ENCODE peak calls at places on chromosome 10, in nine cellular contexts. One of them, this sample, is unnamed.

GRCh38 chr10:47164126-47164799 is 135.7 kb upstream of the GDF10 start:
- DNase-seq in cardiac muscle cell: peak; percentile 88
- DNase-seq in NCI-H1105: no peak
- DNase-seq in A549: no peak
- DNase-seq in aorta: no peak
- DNase-seq in EH: peak; percentile 96
- DNase-seq in AML-193: no peak
- DNase-seq in EL: peak; percentile 95
- DNase-seq in fibroblast of the conjunctiva: no peak
- DNase-seq in this sample: no peak

GRCh38 chr10:89670926-89671325 is 25.9 kb upstream of the PANK1 start:
- DNase-seq in EL: no peak
- DNase-seq in A549: no peak
- DNase-seq in aorta: no peak
- DNase-seq in EH: peak; percentile 66
- DNase-seq in fibroblast of the conjunctiva: no peak
- DNase-seq in NCI-H1105: no peak
- DNase-seq in cardiac muscle cell: no peak
- DNase-seq in AML-193: no peak
- DNase-seq in this sample: no peak

GRCh38 chr10:67171970-67172369 is 246.1 kb downstream of the LRRTM3 start:
- DNase-seq in AML-193: no peak
- DNase-seq in EL: no peak
- DNase-seq in aorta: no peak
- DNase-seq in fibroblast of the conjunctiva: no peak
- DNase-seq in NCI-H1105: no peak
- DNase-seq in cardiac muscle cell: no peak
- DNase-seq in A549: no peak
- DNase-seq in EH: no peak
- DNase-seq in this sample: no peak

GRCh38 chr10:60083039-60083344 is 176.6 kb upstream of the CCDC6 start:
- DNase-seq in A549: no peak
- DNase-seq in AML-193: no peak
- DNase-seq in fibroblast of the conjunctiva: no peak
- DNase-seq in aorta: no peak
- DNase-seq in EL: no peak
- DNase-seq in NCI-H1105: no peak
- DNase-seq in EH: no peak
- DNase-seq in cardiac muscle cell: no peak
- DNase-seq in this sample: no peak

GRCh38 chr10:80484677-80485409 is 30.7 kb downstream of the TSPAN14 start:
- DNase-seq in aorta: no peak
- DNase-seq in EH: no peak
- DNase-seq in A549: no peak
- DNase-seq in AML-193: no peak
- DNase-seq in NCI-H1105: no peak
- DNase-seq in cardiac muscle cell: no peak
- DNase-seq in EL: no peak
- DNase-seq in fibroblast of the conjunctiva: no peak
- DNase-seq in this sample: no peak

GRCh38 chr10:112741830-112742402 is 208.1 kb upstream of the TCF7L2 start:
- DNase-seq in NCI-H1105: no peak
- DNase-seq in A549: peak; percentile 31
- DNase-seq in EH: no peak
- DNase-seq in EL: no peak
- DNase-seq in aorta: no peak
- DNase-seq in fibroblast of the conjunctiva: no peak
- DNase-seq in cardiac muscle cell: no peak
- DNase-seq in AML-193: no peak
- DNase-seq in this sample: no peak

GRCh38 chr10:127449491-127449890 is 99.6 kb upstream of the NPS start:
- DNase-seq in A549: no peak
- DNase-seq in EL: no peak
- DNase-seq in NCI-H1105: no peak
- DNase-seq in fibroblast of the conjunctiva: no peak
- DNase-seq in cardiac muscle cell: no peak
- DNase-seq in AML-193: no peak
- DNase-seq in aorta: no peak
- DNase-seq in EH: no peak
- DNase-seq in this sample: no peak

GRCh38 chr10:68562666-68563522 is 2.8 kb downstream of the TET1 start:
- DNase-seq in EL: peak; percentile 66
- DNase-seq in cardiac muscle cell: peak; percentile 71
- DNase-seq in fibroblast of the conjunctiva: no peak
- DNase-seq in NCI-H1105: no peak
- DNase-seq in EH: peak; percentile 77
- DNase-seq in A549: no peak
- DNase-seq in aorta: no peak
- DNase-seq in AML-193: no peak
- DNase-seq in this sample: peak; percentile 60

GRCh38 chr10:127911218-127911866 is 4.4 kb downstream of the PTPRE start:
- DNase-seq in EH: no peak
- DNase-seq in cardiac muscle cell: no peak
- DNase-seq in aorta: no peak
- DNase-seq in AML-193: no peak
- DNase-seq in A549: no peak
- DNase-seq in EL: no peak
- DNase-seq in fibroblast of the conjunctiva: no peak
- DNase-seq in NCI-H1105: no peak
- DNase-seq in this sample: no peak

GRCh38 chr10:86262671-86263165 is 103.9 kb downstream of the GRID1 start:
- DNase-seq in NCI-H1105: no peak
- DNase-seq in A549: no peak
- DNase-seq in cardiac muscle cell: no peak
- DNase-seq in AML-193: no peak
- DNase-seq in EH: no peak
- DNase-seq in aorta: no peak
- DNase-seq in fibroblast of the conjunctiva: no peak
- DNase-seq in EL: no peak
- DNase-seq in this sample: no peak

GRCh38 chr10:62844280-62845011 is 28.3 kb upstream of the EGR2 start:
- DNase-seq in EH: no peak
- DNase-seq in EL: no peak
- DNase-seq in AML-193: no peak
- DNase-seq in fibroblast of the conjunctiva: no peak
- DNase-seq in cardiac muscle cell: no peak
- DNase-seq in aorta: no peak
- DNase-seq in A549: no peak
- DNase-seq in NCI-H1105: no peak
- DNase-seq in this sample: no peak

GRCh38 chr10:77348082-77348481 is 289.5 kb downstream of the KCNMA1 start:
- DNase-seq in AML-193: no peak
- DNase-seq in NCI-H1105: no peak
- DNase-seq in fibroblast of the conjunctiva: no peak
- DNase-seq in aorta: no peak
- DNase-seq in A549: no peak
- DNase-seq in cardiac muscle cell: no peak
- DNase-seq in EL: no peak
- DNase-seq in EH: peak; percentile 53
- DNase-seq in this sample: no peak

GRCh38 chr10:131787961-131788360 is 112.8 kb upstream of the PPP2R2D start:
- DNase-seq in A549: no peak
- DNase-seq in EH: no peak
- DNase-seq in cardiac muscle cell: no peak
- DNase-seq in aorta: peak; percentile 42
- DNase-seq in fibroblast of the conjunctiva: no peak
- DNase-seq in AML-193: no peak
- DNase-seq in EL: no peak
- DNase-seq in NCI-H1105: no peak
- DNase-seq in this sample: no peak

GRCh38 chr10:101287922-101288638 is 58.8 kb upstream of the LBX1 start:
- DNase-seq in EL: peak; percentile 31
- DNase-seq in AML-193: no peak
- DNase-seq in EH: peak; percentile 44
- DNase-seq in NCI-H1105: peak; percentile 33
- DNase-seq in cardiac muscle cell: peak; percentile 39
- DNase-seq in aorta: no peak
- DNase-seq in fibroblast of the conjunctiva: no peak
- DNase-seq in A549: peak; percentile 54
- DNase-seq in this sample: no peak

GRCh38 chr10:108877130-108877529 is 1046.2 kb downstream of the XPNPEP1 start:
- DNase-seq in aorta: no peak
- DNase-seq in fibroblast of the conjunctiva: peak; percentile 3
- DNase-seq in cardiac muscle cell: no peak
- DNase-seq in AML-193: no peak
- DNase-seq in A549: no peak
- DNase-seq in EH: peak; percentile 42
- DNase-seq in NCI-H1105: no peak
- DNase-seq in EL: peak; percentile 26
- DNase-seq in this sample: no peak

GRCh38 chr10:78346721-78347120 is 313.1 kb downstream of the RPS24 start:
- DNase-seq in aorta: no peak
- DNase-seq in cardiac muscle cell: no peak
- DNase-seq in fibroblast of the conjunctiva: no peak
- DNase-seq in EH: no peak
- DNase-seq in A549: no peak
- DNase-seq in EL: no peak
- DNase-seq in AML-193: no peak
- DNase-seq in NCI-H1105: no peak
- DNase-seq in this sample: no peak

GRCh38 chr10:71966046-71967004 is 2.1 kb downstream of the CHST3 start:
- DNase-seq in NCI-H1105: no peak
- DNase-seq in fibroblast of the conjunctiva: no peak
- DNase-seq in A549: peak; percentile 28
- DNase-seq in EH: peak; percentile 87
- DNase-seq in aorta: no peak
- DNase-seq in EL: peak; percentile 87
- DNase-seq in AML-193: no peak
- DNase-seq in cardiac muscle cell: peak; percentile 17
- DNase-seq in this sample: no peak

GRCh38 chr10:113473011-113473410 is 79.8 kb upstream of the HABP2 start:
- DNase-seq in NCI-H1105: no peak
- DNase-seq in EH: no peak
- DNase-seq in fibroblast of the conjunctiva: no peak
- DNase-seq in EL: no peak
- DNase-seq in cardiac muscle cell: no peak
- DNase-seq in A549: no peak
- DNase-seq in aorta: no peak
- DNase-seq in AML-193: no peak
- DNase-seq in this sample: no peak

GRCh38 chr10:44517635-44518034 is 132.7 kb upstream of the CXCL12 start:
- DNase-seq in EL: peak; percentile 12
- DNase-seq in EH: no peak
- DNase-seq in fibroblast of the conjunctiva: no peak
- DNase-seq in NCI-H1105: no peak
- DNase-seq in aorta: no peak
- DNase-seq in A549: no peak
- DNase-seq in AML-193: peak; percentile 0
- DNase-seq in cardiac muscle cell: no peak
- DNase-seq in this sample: peak; percentile 12

GRCh38 chr10:13871698-13872280 is 285.0 kb downstream of the PRPF18 start:
- DNase-seq in cardiac muscle cell: no peak
- DNase-seq in AML-193: no peak
- DNase-seq in aorta: no peak
- DNase-seq in fibroblast of the conjunctiva: no peak
- DNase-seq in NCI-H1105: no peak
- DNase-seq in EH: no peak
- DNase-seq in EL: no peak
- DNase-seq in A549: no peak
- DNase-seq in this sample: no peak

GRCh38 chr10:97106207-97106606 is 79.6 kb downstream of the SLIT1 start:
- DNase-seq in fibroblast of the conjunctiva: no peak
- DNase-seq in EH: no peak
- DNase-seq in AML-193: no peak
- DNase-seq in NCI-H1105: no peak
- DNase-seq in EL: no peak
- DNase-seq in aorta: no peak
- DNase-seq in cardiac muscle cell: no peak
- DNase-seq in A549: no peak
- DNase-seq in this sample: no peak

GRCh38 chr10:31273789-31274188 is 45.2 kb upstream of the ZEB1 start:
- DNase-seq in aorta: no peak
- DNase-seq in EL: no peak
- DNase-seq in EH: no peak
- DNase-seq in AML-193: no peak
- DNase-seq in NCI-H1105: no peak
- DNase-seq in A549: no peak
- DNase-seq in fibroblast of the conjunctiva: no peak
- DNase-seq in cardiac muscle cell: no peak
- DNase-seq in this sample: no peak

GRCh38 chr10:15324611-15325010 is 46.5 kb downstream of the FAM171A1 start:
- DNase-seq in EL: no peak
- DNase-seq in A549: no peak
- DNase-seq in EH: peak; percentile 15
- DNase-seq in fibroblast of the conjunctiva: no peak
- DNase-seq in NCI-H1105: no peak
- DNase-seq in AML-193: no peak
- DNase-seq in cardiac muscle cell: no peak
- DNase-seq in aorta: no peak
- DNase-seq in this sample: no peak

GRCh38 chr10:75175046-75175445 is 35.5 kb upstream of the VDAC2 start:
- DNase-seq in NCI-H1105: no peak
- DNase-seq in EH: no peak
- DNase-seq in cardiac muscle cell: no peak
- DNase-seq in A549: no peak
- DNase-seq in aorta: no peak
- DNase-seq in fibroblast of the conjunctiva: no peak
- DNase-seq in EL: no peak
- DNase-seq in AML-193: no peak
- DNase-seq in this sample: no peak

GRCh38 chr10:68156373-68157185 is 47.3 kb downstream of the MYPN start:
- DNase-seq in NCI-H1105: peak; percentile 3
- DNase-seq in aorta: no peak
- DNase-seq in AML-193: peak; percentile 46
- DNase-seq in EH: peak; percentile 78
- DNase-seq in EL: peak; percentile 75
- DNase-seq in fibroblast of the conjunctiva: peak; percentile 64
- DNase-seq in A549: peak; percentile 77
- DNase-seq in cardiac muscle cell: peak; percentile 83
- DNase-seq in this sample: peak; percentile 45

GRCh38 chr10:12333382-12334185 is 15.8 kb upstream of the CAMK1D start:
- DNase-seq in aorta: peak; percentile 90
- DNase-seq in AML-193: peak; percentile 52
- DNase-seq in A549: peak; percentile 98
- DNase-seq in NCI-H1105: no peak
- DNase-seq in fibroblast of the conjunctiva: peak; percentile 93
- DNase-seq in EH: peak; percentile 97
- DNase-seq in cardiac muscle cell: peak; percentile 92
- DNase-seq in EL: peak; percentile 97
- DNase-seq in this sample: no peak

GRCh38 chr10:78656397-78656796 is 412.4 kb upstream of the ZMIZ1 start:
- DNase-seq in cardiac muscle cell: no peak
- DNase-seq in fibroblast of the conjunctiva: no peak
- DNase-seq in aorta: no peak
- DNase-seq in EL: no peak
- DNase-seq in NCI-H1105: no peak
- DNase-seq in AML-193: no peak
- DNase-seq in EH: no peak
- DNase-seq in A549: no peak
- DNase-seq in this sample: no peak

GRCh38 chr10:15719899-15720634 is at the start of gene ITGA8:
- DNase-seq in EL: peak; percentile 38
- DNase-seq in EH: peak; percentile 60
- DNase-seq in aorta: peak; percentile 90
- DNase-seq in NCI-H1105: peak; percentile 33
- DNase-seq in A549: peak; percentile 33
- DNase-seq in cardiac muscle cell: peak; percentile 39
- DNase-seq in fibroblast of the conjunctiva: no peak
- DNase-seq in AML-193: no peak
- DNase-seq in this sample: no peak

GRCh38 chr10:12396567-12396966 is 47.2 kb downstream of the CAMK1D start:
- DNase-seq in NCI-H1105: no peak
- DNase-seq in fibroblast of the conjunctiva: no peak
- DNase-seq in cardiac muscle cell: no peak
- DNase-seq in EH: no peak
- DNase-seq in AML-193: no peak
- DNase-seq in aorta: no peak
- DNase-seq in A549: no peak
- DNase-seq in EL: no peak
- DNase-seq in this sample: no peak

GRCh38 chr10:93039721-93040120 is 20.9 kb upstream of the CYP26C1 start:
- DNase-seq in cardiac muscle cell: peak; percentile 66
- DNase-seq in EH: peak; percentile 67
- DNase-seq in NCI-H1105: no peak
- DNase-seq in A549: peak; percentile 46
- DNase-seq in fibroblast of the conjunctiva: peak; percentile 10
- DNase-seq in EL: peak; percentile 42
- DNase-seq in AML-193: peak; percentile 41
- DNase-seq in aorta: no peak
- DNase-seq in this sample: peak; percentile 24

GRCh38 chr10:119654540-119654939 is 3.4 kb downstream of the BAG3 start:
- DNase-seq in aorta: peak; percentile 77
- DNase-seq in AML-193: no peak
- DNase-seq in NCI-H1105: no peak
- DNase-seq in fibroblast of the conjunctiva: no peak
- DNase-seq in EL: peak; percentile 57
- DNase-seq in A549: peak; percentile 56
- DNase-seq in cardiac muscle cell: peak; percentile 33
- DNase-seq in EH: peak; percentile 47
- DNase-seq in this sample: no peak

This sample was measured in Jurkat, Clone E6-1.